ENCODE peak calls at places on chromosomes 4 and X, in nine cellular contexts. R is AG10803; F is IMR-90; X is HuH-7.5; Q is ACHN; N is KBM-7; L is astrocyte of the spinal cord; S is activated CD8-positive, alpha-beta memory T cell treated with anti-CD3 and anti-CD28 coated beads for 1 hour; D is iPS DF 19.7. M is an unnamed sample.

GRCh38 chrX:37818031-37818430 is 29.3 kb downstream of the DYNLT3 start:
- DNase-seq in Q (no peak), L (no peak), F (no peak), S (no peak), R (no peak), N (peak; percentile 84), X (no peak), D (no peak), M (no peak)

GRCh38 chr4:35247047-35247446 is 997.3 kb downstream of the ARAP2 start:
- DNase-seq in X (no peak), D (no peak), R (no peak), N (no peak), F (no peak), L (no peak), S (no peak), Q (no peak), M (no peak)

GRCh38 chrX:40056420-40056819 is 41.3 kb downstream of the BCOR start:
- DNase-seq in R (no peak), S (no peak), N (no peak), F (no peak), X (no peak), Q (no peak), D (no peak), L (no peak), M (no peak)

GRCh38 chrX:119605739-119606507 is at the start of gene NKRF:
- DNase-seq in S (peak; percentile 79), X (peak; percentile 65), F (peak; percentile 90), N (peak; percentile 96), Q (peak; percentile 84), R (peak; percentile 86), D (peak; percentile 40), L (no peak), M (peak; percentile 91)

GRCh38 chrX:7170903-7171302 is 22.9 kb upstream of the PUDP start:
- DNase-seq in L (no peak), X (peak; percentile 4), D (no peak), S (peak; percentile 11), Q (peak; percentile 32), N (peak; percentile 43), F (no peak), R (no peak), M (no peak)

GRCh38 chrX:120749141-120749846 is 119.4 kb upstream of the C1GALT1C1 start:
- DNase-seq in L (no peak), N (peak; percentile 95), R (peak; percentile 81), D (no peak), Q (no peak), S (no peak), X (no peak), F (no peak), M (no peak)

GRCh38 chrX:69109706-69110635 is 55.3 kb downstream of the PJA1 start:
- DNase-seq in R (peak; percentile 39), Q (no peak), S (no peak), X (no peak), L (peak; percentile 29), D (no peak), N (no peak), F (peak; percentile 73), M (peak; percentile 83)

GRCh38 chr4:129144755-129145206 is 48.8 kb downstream of the C4orf33 start:
- DNase-seq in F (no peak), R (no peak), X (no peak), N (no peak), D (no peak), S (no peak), L (no peak), Q (no peak), M (no peak)

GRCh38 chr4:104064650-104065577 is 345.1 kb upstream of the TACR3 start:
- DNase-seq in L (peak; percentile 53), F (no peak), X (peak; percentile 10), D (no peak), R (no peak), Q (peak; percentile 27), S (no peak), N (peak; percentile 33), M (peak; percentile 41)

GRCh38 chr4:147822128-147822527 is 90.2 kb downstream of the ARHGAP10 start:
- DNase-seq in N (peak; percentile 8), F (peak; percentile 79), R (peak; percentile 90), D (no peak), L (peak; percentile 44), S (no peak), X (no peak), Q (no peak), M (no peak)

GRCh38 chrX:115560211-115560977 is 580 bp upstream of the PLS3 start:
- DNase-seq in N (no peak), S (no peak), R (no peak), L (no peak), X (peak; percentile 10), Q (peak; percentile 54), D (no peak), F (peak; percentile 75), M (peak; percentile 64)

GRCh38 chrX:12672362-12673106 is 118.7 kb upstream of the PRPS2 start:
- DNase-seq in N (no peak), R (peak; percentile 25), X (no peak), D (no peak), F (no peak), Q (no peak), L (no peak), S (no peak), M (no peak)

GRCh38 chr4:7901274-7901845 is 38.3 kb downstream of the AFAP1 start:
- DNase-seq in X (no peak), Q (no peak), R (no peak), S (no peak), F (no peak), N (no peak), L (no peak), D (no peak), M (no peak)

M was measured in SW480.